ENCODE peak calls at places on chromosomes 13 and 19, in seven cellular contexts. H is ascending aorta, P is SK-N-SH, D is MM.1S, M is bronchial epithelial cell, I is AG09309, K is cardiac muscle cell. B is an unnamed sample.

GRCh38 chr13:95704510-95704909 is 27.6 kb downstream of the DNAJC3 start:
- DNase-seq in M (no peak), P (peak; percentile 42), I (no peak), D (no peak), H (no peak), K (peak; percentile 23), B (no peak)

GRCh38 chr13:77345150-77345780 is 18.4 kb upstream of the MYCBP2 start:
- DNase-seq in H (no peak), P (no peak), M (peak; percentile 39), D (no peak), K (no peak), I (no peak), B (no peak)

GRCh38 chr19:45782820-45783785 is 813 bp upstream of the DMPK start:
- DNase-seq in K (peak; percentile 56), M (no peak), P (peak; percentile 58), I (peak; percentile 46), H (peak; percentile 92), D (no peak), B (peak; percentile 78)

GRCh38 chr13:77760893-77761292 is 63.4 kb downstream of the SLAIN1 start:
- DNase-seq in K (no peak), H (no peak), I (no peak), M (no peak), D (no peak), P (no peak), B (no peak)

GRCh38 chr19:6801397-6802086 is 29.0 kb downstream of the VAV1 start:
- DNase-seq in D (peak; percentile 94), P (peak; percentile 32), M (peak; percentile 54), K (peak; percentile 71), H (peak; percentile 75), I (no peak), B (no peak)

GRCh38 chr13:43057653-43058317 is 34.4 kb downstream of the DNAJC15 start:
- DNase-seq in P (no peak), M (no peak), D (no peak), K (peak; percentile 38), I (peak; percentile 11), H (no peak), B (no peak)

GRCh38 chr13:35512271-35512920 is 35.9 kb upstream of the MAB21L1 start:
- DNase-seq in I (peak; percentile 91), H (peak; percentile 62), M (peak; percentile 90), D (no peak), K (peak; percentile 97), P (no peak), B (peak; percentile 93)

GRCh38 chr19:57664269-57665127 is 4.2 kb upstream of the ZSCAN4 start:
- DNase-seq in K (peak; percentile 76), M (no peak), I (no peak), D (no peak), P (peak; percentile 89), H (peak; percentile 61), B (peak; percentile 50)

GRCh38 chr19:46413262-46414031 is at the start of gene CCDC8:
- DNase-seq in M (peak; percentile 76), I (peak; percentile 64), K (peak; percentile 99), D (no peak), P (no peak), H (peak; percentile 92), B (peak; percentile 88)

GRCh38 chr13:32528358-32528757 is 10.2 kb downstream of the N4BP2L2 start:
- DNase-seq in D (no peak), K (peak; percentile 30), P (no peak), H (no peak), M (peak; percentile 51), I (no peak), B (no peak)

GRCh38 chr19:28885965-28886364 is 327.0 kb downstream of the UQCRFS1 start:
- DNase-seq in P (no peak), D (no peak), I (no peak), H (no peak), M (no peak), K (no peak), B (no peak)

GRCh38 chr13:46181799-46182490 is at the start of gene LCP1:
- DNase-seq in P (no peak), D (peak; percentile 91), I (no peak), H (peak; percentile 67), M (no peak), K (no peak), B (no peak)

GRCh38 chr13:98930014-98930625 is 47.7 kb downstream of the DOCK9 start:
- DNase-seq in D (no peak), K (no peak), I (no peak), M (no peak), P (no peak), H (no peak), B (no peak)

GRCh38 chr13:23021921-23022320 is 158.9 kb upstream of the SGCG start:
- DNase-seq in D (no peak), M (no peak), H (no peak), K (no peak), I (no peak), P (no peak), B (no peak)

GRCh38 chr13:73647417-73647816 is 486.8 kb downstream of the KLF12 start:
- DNase-seq in D (no peak), H (no peak), I (no peak), M (no peak), P (no peak), K (no peak), B (no peak)

GRCh38 chr13:36090592-36090991 is 40.6 kb downstream of the DCLK1 start:
- DNase-seq in H (no peak), I (no peak), K (peak; percentile 28), M (no peak), P (no peak), D (no peak), B (no peak)

GRCh38 chr13:72504026-72504925 is 223.2 kb downstream of the MZT1 start:
- DNase-seq in K (no peak), D (no peak), H (no peak), P (no peak), M (no peak), I (no peak), B (no peak)

DNA sequence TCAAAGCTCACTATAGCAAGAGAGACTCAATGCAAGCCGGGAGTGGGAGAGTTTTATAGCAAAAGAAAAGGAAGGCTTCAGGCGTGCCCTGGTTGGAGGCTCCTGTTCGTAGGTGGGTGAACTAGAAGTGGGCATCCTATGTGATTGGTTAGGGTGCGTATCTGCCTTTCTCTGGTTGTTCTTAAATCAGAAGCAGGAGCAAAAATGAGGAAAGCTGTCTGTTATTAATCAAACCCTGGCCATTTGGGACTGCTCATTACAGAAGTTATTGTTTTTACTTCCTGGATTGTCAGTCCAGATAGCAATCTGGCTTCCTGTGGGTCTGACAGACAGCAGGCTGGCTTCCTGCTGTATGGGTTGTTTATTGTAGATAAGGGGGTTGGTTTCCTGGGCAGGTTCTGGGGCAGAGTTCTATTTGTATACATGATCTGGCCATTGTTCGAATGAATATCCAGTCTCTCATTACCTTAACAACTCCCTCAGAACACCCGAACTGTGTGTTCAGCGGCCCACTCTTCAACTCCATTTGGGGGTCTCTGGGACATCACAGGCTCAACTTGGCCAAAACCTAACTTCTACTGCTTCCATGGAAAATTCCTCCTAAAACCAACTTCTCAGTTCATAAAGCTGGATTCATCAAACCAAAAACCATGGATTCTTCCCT is 1.6 kb downstream of the ZNF792 start:
- DNase-seq in D (no peak), I (no peak), M (no peak), P (peak; percentile 72), K (peak; percentile 46), H (no peak), B (no peak)
- H3K4me3 ChIP-seq in D (no peak overlapping the region), I (peak overlapping the region; percentile 87), M (no peak overlapping the region), P (peak overlapping the region; percentile 95), K (peak overlapping the region; percentile 68), H (peak overlapping the region; percentile 94), B (peak overlapping the region; percentile 80)

GRCh38 chr19:916645-917322 is 349 bp upstream of the KISS1R start:
- DNase-seq in H (no peak), K (no peak), D (no peak), M (no peak), P (peak; percentile 71), I (no peak), B (no peak)

GRCh38 chr19:917323-918151 is at the start of gene KISS1R:
- DNase-seq in K (no peak), M (no peak), H (peak; percentile 75), I (no peak), D (no peak), P (peak; percentile 84), B (no peak)

GRCh38 chr19:912181-913079 is 589 bp downstream of the R3HDM4 start:
- DNase-seq in I (no peak), D (no peak), K (peak; percentile 42), M (no peak), P (no peak), H (no peak), B (no peak)

GRCh38 chr19:911197-912033 is 1.6 kb downstream of the R3HDM4 start:
- DNase-seq in I (no peak), H (no peak), M (no peak), K (no peak), P (peak; percentile 59), D (no peak), B (no peak)

DNA sequence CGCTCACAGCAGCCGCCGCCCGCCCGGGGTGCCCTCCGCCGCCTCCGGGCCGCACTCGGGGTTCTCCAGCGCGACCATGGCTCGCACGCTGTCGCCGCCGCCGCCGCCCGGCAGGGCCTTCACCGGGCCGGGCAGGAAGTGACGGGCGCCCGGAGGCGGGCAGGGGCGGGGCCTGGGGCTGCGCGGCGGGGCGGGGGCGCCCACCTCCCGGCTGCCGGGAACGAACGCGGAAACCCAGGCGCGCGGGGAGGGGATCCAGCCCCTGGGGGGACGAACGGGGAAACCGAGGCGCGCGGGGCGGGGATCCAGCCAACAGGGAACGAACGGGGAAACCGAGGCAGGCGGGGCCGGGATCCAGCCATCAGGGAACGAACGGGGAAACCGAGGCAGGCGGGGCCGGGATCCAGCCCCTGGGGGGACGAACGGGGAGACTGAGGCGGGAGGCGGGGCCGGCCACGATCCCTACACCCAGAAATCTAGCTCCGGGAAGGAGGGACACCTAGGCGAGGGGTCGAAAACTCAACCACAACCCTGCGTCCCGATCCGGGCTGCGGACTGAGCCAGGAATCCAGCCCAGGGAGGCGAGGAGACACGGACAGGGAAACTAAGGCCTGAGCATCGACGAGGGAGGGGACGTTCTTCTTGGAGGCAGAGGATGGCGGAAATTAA is at the start of gene R3HDM4:
- DNase-seq in D (peak; percentile 79), K (peak; percentile 66), M (no peak), I (no peak), H (peak; percentile 86), P (peak; percentile 96), B (peak; percentile 53)
- TF ChIP-seq CTCF in D (no peak), K (no peak), M (no peak), I (no peak), H (no peak), P (no peak), B (no peak)

GRCh38 chr13:19586904-19587634 is 25.7 kb upstream of the TPTE2 start:
- DNase-seq in I (no peak), K (peak; percentile 33), D (peak; percentile 74), M (no peak), P (peak; percentile 52), H (no peak), B (peak; percentile 46)
- H3K4me3 ChIP-seq in I (no peak overlapping the region), K (no peak overlapping the region), D (peak overlapping the region; percentile 67), M (no peak overlapping the region), P (peak overlapping the region; percentile 36), H (peak overlapping the region; percentile 25), B (peak overlapping the region; percentile 20)

DNA sequence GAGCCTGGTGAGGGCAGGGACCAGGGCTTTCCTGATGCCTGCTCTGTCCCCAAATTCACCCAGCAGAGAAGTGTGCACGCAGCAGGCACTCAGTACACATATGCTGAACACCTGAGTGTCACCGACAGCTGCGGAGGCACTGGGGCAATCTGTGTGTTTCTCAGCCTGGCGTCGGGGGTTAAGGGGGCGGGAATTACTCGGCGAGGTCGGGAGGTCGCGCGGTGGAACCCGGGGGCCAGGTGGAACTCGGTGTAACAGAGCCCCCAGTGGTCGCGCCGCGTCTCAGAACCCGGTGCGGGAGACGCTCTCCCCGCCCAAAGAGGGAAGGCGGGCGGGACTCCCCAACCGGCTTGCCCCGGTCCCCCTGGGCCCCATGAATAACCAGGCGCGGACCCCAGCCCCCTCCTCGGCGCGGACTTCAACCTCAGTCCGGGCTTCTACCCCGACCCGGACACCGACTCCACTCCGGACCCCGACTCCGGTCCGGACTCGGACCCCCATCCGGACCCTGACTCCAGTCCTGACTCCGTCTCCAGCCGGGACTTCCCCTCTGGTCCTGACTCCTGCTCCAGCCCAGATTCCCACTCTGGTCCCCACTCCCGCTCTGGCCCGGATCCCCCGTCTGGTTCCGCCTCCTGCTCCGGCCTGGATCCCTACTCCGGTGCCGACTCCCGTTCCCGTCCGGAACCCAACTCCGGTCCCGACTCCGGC is at the start of gene SELENOV:
- DNase-seq in H (no peak), M (no peak), K (no peak), I (no peak), P (peak; percentile 83), D (no peak), B (no peak)
- TF ChIP-seq CTCF in H (no peak), M (no peak), K (peak; percentile 13), I (no peak), P (peak; percentile 24), D (no peak), B (no peak)

B was measured in AG10803.